ENCODE peak calls at places on chromosomes 3 and 15, in six cellular contexts. One of them, this sample, is unnamed.

GRCh38 chr15:37010595-37010994 is 89.8 kb downstream of the MEIS2 start:
- DNase-seq in suprapubic skin: no peak
- DNase-seq in cardiac fibroblast: no peak
- DNase-seq in neural crest cell: no peak
- DNase-seq in endothelial cell: no peak
- DNase-seq in lower lobe of right lung: no peak
- DNase-seq in this sample: no peak

GRCh38 chr15:93485922-93486327 is 396.9 kb upstream of the RGMA start:
- DNase-seq in suprapubic skin: no peak
- DNase-seq in cardiac fibroblast: no peak
- DNase-seq in neural crest cell: no peak
- DNase-seq in endothelial cell: no peak
- DNase-seq in lower lobe of right lung: no peak
- DNase-seq in this sample: no peak

GRCh38 chr3:43076857-43077256 is 29.0 kb downstream of the POMGNT2 start:
- DNase-seq in suprapubic skin: no peak
- DNase-seq in cardiac fibroblast: no peak
- DNase-seq in neural crest cell: no peak
- DNase-seq in endothelial cell: no peak
- DNase-seq in lower lobe of right lung: no peak
- DNase-seq in this sample: no peak

GRCh38 chr15:63190993-63191392 is 1.6 kb downstream of the RAB8B start:
- DNase-seq in suprapubic skin: no peak
- DNase-seq in cardiac fibroblast: peak
- DNase-seq in neural crest cell: no peak
- DNase-seq in endothelial cell: no peak
- DNase-seq in lower lobe of right lung: no peak
- DNase-seq in this sample: no peak

GRCh38 chr3:58250093-58250707 is 12.6 kb downstream of the ABHD6 start:
- DNase-seq in suprapubic skin: no peak
- DNase-seq in cardiac fibroblast: no peak
- DNase-seq in neural crest cell: no peak
- DNase-seq in endothelial cell: no peak
- DNase-seq in lower lobe of right lung: no peak
- DNase-seq in this sample: no peak

GRCh38 chr3:160245261-160245800 is 20.1 kb downstream of the C3orf80 start:
- DNase-seq in suprapubic skin: no peak
- DNase-seq in cardiac fibroblast: peak
- DNase-seq in neural crest cell: no peak
- DNase-seq in endothelial cell: no peak
- DNase-seq in lower lobe of right lung: no peak
- DNase-seq in this sample: no peak

GRCh38 chr15:72197460-72198409 is at the start of gene GRAMD2A:
- DNase-seq in suprapubic skin: no peak
- DNase-seq in cardiac fibroblast: peak
- DNase-seq in neural crest cell: no peak
- DNase-seq in endothelial cell: peak
- DNase-seq in lower lobe of right lung: peak
- DNase-seq in this sample: no peak

GRCh38 chr15:63601727-63602185 is 4.6 kb downstream of the FBXL22 start:
- DNase-seq in suprapubic skin: no peak
- DNase-seq in cardiac fibroblast: no peak
- DNase-seq in neural crest cell: no peak
- DNase-seq in endothelial cell: no peak
- DNase-seq in lower lobe of right lung: no peak
- DNase-seq in this sample: no peak

GRCh38 chr3:6351752-6352151 is 509.2 kb upstream of the GRM7 start:
- DNase-seq in suprapubic skin: no peak
- DNase-seq in cardiac fibroblast: no peak
- DNase-seq in neural crest cell: no peak
- DNase-seq in endothelial cell: no peak
- DNase-seq in lower lobe of right lung: no peak
- DNase-seq in this sample: no peak

GRCh38 chr3:190225186-190225692 is 97.0 kb downstream of the CLDN1 start:
- DNase-seq in suprapubic skin: no peak
- DNase-seq in cardiac fibroblast: peak
- DNase-seq in neural crest cell: no peak
- DNase-seq in endothelial cell: no peak
- DNase-seq in lower lobe of right lung: no peak
- DNase-seq in this sample: no peak
- TF ChIP-seq CTCF in suprapubic skin: peak
- TF ChIP-seq CTCF in cardiac fibroblast: peak
- TF ChIP-seq CTCF in neural crest cell: peak
- TF ChIP-seq CTCF in endothelial cell: no peak
- TF ChIP-seq CTCF in lower lobe of right lung: peak
- TF ChIP-seq CTCF in this sample: peak

DNA sequence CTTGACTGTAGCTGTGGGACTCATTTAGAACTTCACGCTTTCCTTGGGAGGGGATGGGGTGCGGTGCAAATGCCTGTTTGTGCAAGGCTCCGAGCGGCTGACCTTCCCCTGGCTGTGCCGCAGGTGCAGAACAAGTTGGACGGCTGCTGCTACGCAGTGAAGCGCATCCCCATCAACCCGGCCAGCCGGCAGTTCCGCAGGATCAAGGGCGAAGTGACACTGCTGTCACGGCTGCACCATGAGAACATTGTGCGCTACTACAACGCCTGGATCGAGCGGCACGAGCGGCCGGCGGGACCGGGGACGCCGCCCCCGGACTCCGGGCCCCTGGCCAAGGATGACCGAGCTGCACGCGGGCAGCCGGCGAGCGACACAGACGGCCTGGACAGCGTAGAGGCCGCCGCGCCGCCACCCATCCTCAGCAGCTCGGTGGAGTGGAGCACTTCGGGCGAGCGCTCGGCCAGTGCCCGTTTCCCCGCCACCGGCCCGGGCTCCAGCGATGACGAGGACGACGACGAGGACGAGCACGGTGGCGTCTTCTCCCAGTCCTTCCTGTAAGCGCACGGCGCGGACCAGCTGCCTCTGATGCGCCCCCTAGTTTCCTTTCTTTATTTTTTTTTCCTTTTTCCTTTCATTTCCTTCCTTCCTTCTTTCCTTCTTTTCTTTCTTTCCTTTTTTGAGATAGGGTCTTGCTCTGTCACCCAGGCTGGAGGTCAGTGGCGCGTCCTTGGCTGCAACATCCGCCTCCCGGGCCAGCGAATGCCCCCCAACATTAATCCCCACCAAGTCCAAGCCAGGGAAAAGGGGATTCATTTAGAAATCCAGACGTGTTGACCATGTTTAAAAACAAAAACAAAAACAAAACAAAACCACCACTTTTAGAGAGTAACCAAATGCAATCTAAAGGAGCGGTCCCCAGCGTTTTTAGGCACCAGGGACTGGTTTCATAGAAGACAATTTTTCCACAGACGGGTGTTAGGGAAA is 42.7 kb downstream of the EIF2AK4 start:
- DNase-seq in suprapubic skin: no peak
- DNase-seq in cardiac fibroblast: peak
- DNase-seq in neural crest cell: peak
- DNase-seq in endothelial cell: peak
- DNase-seq in lower lobe of right lung: peak
- DNase-seq in this sample: no peak
- TF ChIP-seq CTCF in suprapubic skin: peak
- TF ChIP-seq CTCF in cardiac fibroblast: peak
- TF ChIP-seq CTCF in neural crest cell: peak
- TF ChIP-seq CTCF in endothelial cell: no peak
- TF ChIP-seq CTCF in lower lobe of right lung: peak
- TF ChIP-seq CTCF in this sample: peak

GRCh38 chr3:51391566-51392300 is 648 bp downstream of the RBM15B start:
- DNase-seq in suprapubic skin: no peak
- DNase-seq in cardiac fibroblast: peak
- DNase-seq in neural crest cell: no peak
- DNase-seq in endothelial cell: peak
- DNase-seq in lower lobe of right lung: peak
- DNase-seq in this sample: no peak

GRCh38 chr3:51390186-51390585 is 899 bp upstream of the RBM15B start:
- DNase-seq in suprapubic skin: no peak
- DNase-seq in cardiac fibroblast: no peak
- DNase-seq in neural crest cell: no peak
- DNase-seq in endothelial cell: no peak
- DNase-seq in lower lobe of right lung: no peak
- DNase-seq in this sample: no peak

GRCh38 chr3:51390600-51391074 is 448 bp upstream of the RBM15B start:
- DNase-seq in suprapubic skin: no peak
- DNase-seq in cardiac fibroblast: no peak
- DNase-seq in neural crest cell: no peak
- DNase-seq in endothelial cell: no peak
- DNase-seq in lower lobe of right lung: no peak
- DNase-seq in this sample: no peak

GRCh38 chr3:51392301-51393095 is 1.4 kb downstream of the RBM15B start:
- DNase-seq in suprapubic skin: peak
- DNase-seq in cardiac fibroblast: no peak
- DNase-seq in neural crest cell: no peak
- DNase-seq in endothelial cell: no peak
- DNase-seq in lower lobe of right lung: peak
- DNase-seq in this sample: no peak

GRCh38 chr3:51391075-51391565 is at the start of gene RBM15B:
- DNase-seq in suprapubic skin: peak
- DNase-seq in cardiac fibroblast: peak
- DNase-seq in neural crest cell: peak
- DNase-seq in endothelial cell: peak
- DNase-seq in lower lobe of right lung: peak
- DNase-seq in this sample: peak
- TF ChIP-seq CTCF in suprapubic skin: peak
- TF ChIP-seq CTCF in cardiac fibroblast: peak
- TF ChIP-seq CTCF in neural crest cell: peak
- TF ChIP-seq CTCF in endothelial cell: peak
- TF ChIP-seq CTCF in lower lobe of right lung: peak
- TF ChIP-seq CTCF in this sample: peak

GRCh38 chr3:116302087-116302747 is 143.1 kb downstream of the LSAMP start:
- DNase-seq in suprapubic skin: no peak
- DNase-seq in cardiac fibroblast: peak
- DNase-seq in neural crest cell: no peak
- DNase-seq in endothelial cell: no peak
- DNase-seq in lower lobe of right lung: no peak
- DNase-seq in this sample: no peak

DNA sequence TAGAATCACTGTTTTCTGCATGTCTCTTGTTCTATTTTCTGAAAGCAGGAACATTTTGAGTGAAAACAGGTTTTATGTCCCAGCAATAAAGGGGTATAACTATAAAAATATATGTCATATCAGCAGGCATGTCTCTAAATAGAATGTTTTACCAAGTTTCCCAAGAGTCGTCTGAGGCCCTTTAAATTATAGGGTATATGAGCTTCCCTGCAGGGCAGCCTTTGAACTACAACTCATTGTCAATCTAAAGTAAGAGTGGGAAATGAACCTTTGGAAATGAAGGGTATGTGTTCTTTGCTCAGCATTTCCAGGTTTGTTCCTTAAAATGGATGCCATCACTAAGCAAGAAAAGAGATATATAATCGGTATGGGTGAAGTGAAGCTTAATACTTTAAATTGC is 138.6 kb downstream of the LSAMP start:
- DNase-seq in suprapubic skin: no peak
- DNase-seq in cardiac fibroblast: no peak
- DNase-seq in neural crest cell: no peak
- DNase-seq in endothelial cell: no peak
- DNase-seq in lower lobe of right lung: no peak
- DNase-seq in this sample: no peak
- TF ChIP-seq CTCF in suprapubic skin: no peak
- TF ChIP-seq CTCF in cardiac fibroblast: no peak
- TF ChIP-seq CTCF in neural crest cell: peak
- TF ChIP-seq CTCF in endothelial cell: peak
- TF ChIP-seq CTCF in lower lobe of right lung: no peak
- TF ChIP-seq CTCF in this sample: peak

GRCh38 chr15:51403946-51404695 is 62.7 kb downstream of the GLDN start:
- DNase-seq in suprapubic skin: no peak
- DNase-seq in cardiac fibroblast: no peak
- DNase-seq in neural crest cell: no peak
- DNase-seq in endothelial cell: no peak
- DNase-seq in lower lobe of right lung: no peak
- DNase-seq in this sample: no peak

GRCh38 chr15:51401065-51401780 is 59.8 kb downstream of the GLDN start:
- DNase-seq in suprapubic skin: no peak
- DNase-seq in cardiac fibroblast: no peak
- DNase-seq in neural crest cell: no peak
- DNase-seq in endothelial cell: no peak
- DNase-seq in lower lobe of right lung: no peak
- DNase-seq in this sample: no peak

GRCh38 chr15:51405646-51406194 is 64.3 kb downstream of the GLDN start:
- DNase-seq in suprapubic skin: no peak
- DNase-seq in cardiac fibroblast: no peak
- DNase-seq in neural crest cell: no peak
- DNase-seq in endothelial cell: no peak
- DNase-seq in lower lobe of right lung: no peak
- DNase-seq in this sample: no peak

GRCh38 chr15:51401872-51402517 is 60.5 kb downstream of the GLDN start:
- DNase-seq in suprapubic skin: no peak
- DNase-seq in cardiac fibroblast: peak
- DNase-seq in neural crest cell: peak
- DNase-seq in endothelial cell: peak
- DNase-seq in lower lobe of right lung: peak
- DNase-seq in this sample: no peak

GRCh38 chr15:51403072-51403878 is 61.8 kb downstream of the GLDN start:
- DNase-seq in suprapubic skin: no peak
- DNase-seq in cardiac fibroblast: peak
- DNase-seq in neural crest cell: no peak
- DNase-seq in endothelial cell: no peak
- DNase-seq in lower lobe of right lung: no peak
- DNase-seq in this sample: no peak
- TF ChIP-seq CTCF in suprapubic skin: peak
- TF ChIP-seq CTCF in cardiac fibroblast: peak
- TF ChIP-seq CTCF in neural crest cell: peak
- TF ChIP-seq CTCF in endothelial cell: peak
- TF ChIP-seq CTCF in lower lobe of right lung: peak
- TF ChIP-seq CTCF in this sample: peak

DNA sequence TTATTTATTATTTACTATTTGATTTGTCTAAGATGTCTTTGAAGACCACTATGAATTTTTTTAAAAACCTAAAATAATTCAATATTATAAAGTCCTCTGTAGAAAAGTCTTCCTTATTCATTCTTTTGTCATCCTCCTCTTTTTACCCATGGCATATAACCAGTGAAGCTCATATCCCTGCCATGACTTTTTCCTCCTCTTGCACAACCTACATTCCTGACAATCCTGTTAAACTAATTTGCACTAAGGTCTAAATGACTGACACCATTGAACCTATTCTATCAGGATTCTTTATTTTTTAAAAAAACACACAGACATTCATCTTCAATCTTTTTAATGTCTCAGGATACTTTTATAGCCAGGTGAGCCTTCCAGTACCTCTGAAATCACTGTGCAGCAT is 159.9 kb upstream of the SLC2A2 start:
- DNase-seq in suprapubic skin: no peak
- DNase-seq in cardiac fibroblast: no peak
- DNase-seq in neural crest cell: no peak
- DNase-seq in endothelial cell: no peak
- DNase-seq in lower lobe of right lung: no peak
- DNase-seq in this sample: no peak
- TF ChIP-seq CTCF in suprapubic skin: no peak
- TF ChIP-seq CTCF in cardiac fibroblast: no peak
- TF ChIP-seq CTCF in neural crest cell: no peak
- TF ChIP-seq CTCF in endothelial cell: no peak
- TF ChIP-seq CTCF in lower lobe of right lung: no peak
- TF ChIP-seq CTCF in this sample: no peak

GRCh38 chr3:4830586-4830914 is 148.7 kb upstream of the BHLHE40 start:
- DNase-seq in suprapubic skin: no peak
- DNase-seq in cardiac fibroblast: no peak
- DNase-seq in neural crest cell: no peak
- DNase-seq in endothelial cell: no peak
- DNase-seq in lower lobe of right lung: no peak
- DNase-seq in this sample: no peak
- TF ChIP-seq CTCF in suprapubic skin: no peak
- TF ChIP-seq CTCF in cardiac fibroblast: no peak
- TF ChIP-seq CTCF in neural crest cell: no peak
- TF ChIP-seq CTCF in endothelial cell: no peak
- TF ChIP-seq CTCF in lower lobe of right lung: no peak
- TF ChIP-seq CTCF in this sample: no peak